ENCODE peak calls at places on chromosomes 4 and X, in eight cellular contexts. I is tibial nerve, N is foreskin fibroblast, V is breast epithelium, L is GM23248, C is left lung, H is left ventricle myocardium inferior, B is cardiac muscle cell. T is an unnamed sample.

GRCh38 chrX:13364230-13364629 is 44.4 kb upstream of the ATXN3L start:
- DNase-seq in I (no peak), N (no peak), V (no peak), L (peak), C (no peak), H (no peak), B (no peak), T (no peak)

GRCh38 chr4:144906181-144906895 is 191.7 kb downstream of the ANAPC10 start:
- DNase-seq in I (no peak), N (no peak), V (no peak), L (peak), C (no peak), H (no peak), B (no peak), T (no peak)

GRCh38 chrX:15686818-15687685 is 22.4 kb upstream of the CLTRN start:
- DNase-seq in I (peak), N (peak), V (peak), L (peak), C (no peak), H (no peak), B (peak), T (no peak)

GRCh38 chr4:126859872-126860271 is 772.9 kb upstream of the INTU start:
- DNase-seq in I (no peak), N (no peak), V (no peak), L (no peak), C (no peak), H (no peak), B (no peak), T (no peak)

GRCh38 chr4:24278693-24279092 is 305.7 kb downstream of the DHX15 start:
- DNase-seq in I (no peak), N (no peak), V (no peak), L (no peak), C (no peak), H (no peak), B (no peak), T (no peak)

GRCh38 chrX:8042304-8042703 is 115.1 kb upstream of the PNPLA4 start:
- DNase-seq in I (no peak), N (no peak), V (no peak), L (no peak), C (no peak), H (no peak), B (no peak), T (no peak)

GRCh38 chr4:76272091-76272490 is 20.6 kb downstream of the FAM47E start:
- DNase-seq in I (no peak), N (no peak), V (no peak), L (no peak), C (no peak), H (no peak), B (no peak), T (no peak)

GRCh38 chr4:33940281-33940680 is 2304.0 kb downstream of the ARAP2 start:
- DNase-seq in I (no peak), N (peak), V (no peak), L (peak), C (no peak), H (no peak), B (no peak), T (no peak)

GRCh38 chr4:7754565-7755262 is 184.9 kb downstream of the AFAP1 start:
- DNase-seq in I (no peak), N (no peak), V (no peak), L (no peak), C (peak), H (no peak), B (no peak), T (no peak)

GRCh38 chrX:78118628-78119027 is 14.6 kb downstream of the PGK1 start:
- DNase-seq in I (no peak), N (no peak), V (no peak), L (no peak), C (no peak), H (no peak), B (no peak), T (no peak)

GRCh38 chr4:135382280-135382679 is 1180.7 kb upstream of the PABPC4L start:
- DNase-seq in I (no peak), N (no peak), V (no peak), L (no peak), C (peak), H (no peak), B (no peak), T (no peak)

GRCh38 chr4:169314906-169315305 is 44.1 kb upstream of the SH3RF1 start:
- DNase-seq in I (peak), N (peak), V (peak), L (peak), C (peak), H (peak), B (peak), T (peak)

GRCh38 chr4:4752576-4753401 is 106.7 kb upstream of the MSX1 start:
- DNase-seq in I (no peak), N (no peak), V (no peak), L (no peak), C (no peak), H (no peak), B (no peak), T (no peak)

GRCh38 chr4:71275570-71275969 is 63.2 kb upstream of the SLC4A4 start:
- DNase-seq in I (no peak), N (no peak), V (no peak), L (no peak), C (no peak), H (no peak), B (no peak), T (no peak)

GRCh38 chr4:62133977-62134376 is 933.9 kb downstream of the ADGRL3 start:
- DNase-seq in I (no peak), N (no peak), V (no peak), L (no peak), C (no peak), H (peak), B (no peak), T (no peak)

GRCh38 chr4:140395668-140396067 is 22.2 kb downstream of the SCOC start:
- DNase-seq in I (no peak), N (no peak), V (no peak), L (no peak), C (no peak), H (no peak), B (no peak), T (no peak)

GRCh38 chr4:118173126-118173525 is 138.8 kb downstream of the NDST3 start:
- DNase-seq in I (no peak), N (no peak), V (no peak), L (no peak), C (no peak), H (no peak), B (no peak), T (no peak)

GRCh38 chrX:7294483-7294882 is 146.5 kb upstream of the PUDP start:
- DNase-seq in I (no peak), N (peak), V (no peak), L (peak), C (no peak), H (no peak), B (no peak), T (no peak)

GRCh38 chrX:40734956-40735317 is 405 bp downstream of the MED14 start:
- DNase-seq in I (no peak), N (no peak), V (no peak), L (peak), C (no peak), H (no peak), B (no peak), T (no peak)

GRCh38 chr4:13705521-13706035 is 78.1 kb upstream of the BOD1L1 start:
- DNase-seq in I (no peak), N (no peak), V (peak), L (peak), C (peak), H (peak), B (peak), T (no peak)

GRCh38 chr4:686371-687040 is 2.4 kb downstream of the SLC49A3 start:
- DNase-seq in I (no peak), N (no peak), V (no peak), L (no peak), C (peak), H (no peak), B (no peak), T (no peak)

GRCh38 chr4:688695-689497 is at the start of gene SLC49A3:
- DNase-seq in I (no peak), N (no peak), V (no peak), L (peak), C (peak), H (peak), B (no peak), T (no peak)

GRCh38 chr4:685681-686218 is 3.2 kb downstream of the SLC49A3 start:
- DNase-seq in I (no peak), N (no peak), V (no peak), L (no peak), C (peak), H (no peak), B (no peak), T (no peak)

GRCh38 chr4:687975-688694 is 816 bp downstream of the SLC49A3 start:
- DNase-seq in I (no peak), N (no peak), V (no peak), L (no peak), C (peak), H (no peak), B (no peak), T (no peak)

DNA sequence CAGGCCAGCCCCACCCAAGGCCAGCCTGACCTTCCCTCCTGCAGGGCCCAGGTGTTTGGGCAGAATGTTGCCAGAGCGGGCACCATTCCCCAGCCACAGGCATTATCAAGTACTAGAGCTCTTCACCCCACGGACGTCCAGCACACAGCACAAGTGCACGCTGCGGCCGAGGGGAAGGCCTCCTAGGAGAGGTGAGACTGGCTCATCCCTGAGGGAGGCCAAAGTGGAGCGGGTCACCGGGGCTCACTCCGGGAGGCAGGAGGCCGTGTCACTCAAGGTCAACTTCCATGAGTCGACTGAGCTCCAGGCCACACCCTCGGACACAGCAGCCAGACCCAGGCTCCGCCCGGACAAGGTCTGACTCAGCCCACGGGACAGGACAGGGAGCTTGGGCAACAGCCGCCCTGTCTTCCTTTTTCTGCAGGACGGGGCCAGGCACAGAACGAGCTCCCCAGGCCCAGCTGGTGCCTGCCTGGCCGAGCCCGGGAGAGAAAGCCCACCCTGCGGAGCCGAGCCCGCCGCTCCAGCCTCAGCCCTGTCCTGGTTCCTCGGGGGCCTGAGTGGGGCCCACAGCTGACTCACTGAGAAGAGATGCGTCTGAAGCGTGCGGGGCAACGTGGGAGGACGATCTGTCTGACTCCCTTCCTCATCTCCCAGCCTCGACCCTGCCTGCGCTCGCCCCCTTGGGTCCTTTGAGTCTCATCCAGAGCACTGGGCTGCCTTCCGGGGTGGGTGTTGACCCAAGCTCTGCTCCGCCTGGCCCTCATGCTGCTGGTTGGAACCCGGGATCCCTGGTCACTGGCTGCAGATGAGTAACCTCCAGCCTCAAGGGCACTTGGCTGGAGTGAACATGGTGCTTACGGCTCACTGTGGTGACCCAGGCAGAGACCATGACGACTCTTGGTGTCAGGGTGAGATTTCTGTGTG is 1.6 kb downstream of the SLC49A3 start:
- DNase-seq in I (peak), N (peak), V (peak), L (peak), C (peak), H (peak), B (no peak), T (peak)
- H3K4me3 ChIP-seq in I (no peak), N (peak), V (peak), L (peak), C (peak), H (peak), B (no peak), T (peak)

DNA sequence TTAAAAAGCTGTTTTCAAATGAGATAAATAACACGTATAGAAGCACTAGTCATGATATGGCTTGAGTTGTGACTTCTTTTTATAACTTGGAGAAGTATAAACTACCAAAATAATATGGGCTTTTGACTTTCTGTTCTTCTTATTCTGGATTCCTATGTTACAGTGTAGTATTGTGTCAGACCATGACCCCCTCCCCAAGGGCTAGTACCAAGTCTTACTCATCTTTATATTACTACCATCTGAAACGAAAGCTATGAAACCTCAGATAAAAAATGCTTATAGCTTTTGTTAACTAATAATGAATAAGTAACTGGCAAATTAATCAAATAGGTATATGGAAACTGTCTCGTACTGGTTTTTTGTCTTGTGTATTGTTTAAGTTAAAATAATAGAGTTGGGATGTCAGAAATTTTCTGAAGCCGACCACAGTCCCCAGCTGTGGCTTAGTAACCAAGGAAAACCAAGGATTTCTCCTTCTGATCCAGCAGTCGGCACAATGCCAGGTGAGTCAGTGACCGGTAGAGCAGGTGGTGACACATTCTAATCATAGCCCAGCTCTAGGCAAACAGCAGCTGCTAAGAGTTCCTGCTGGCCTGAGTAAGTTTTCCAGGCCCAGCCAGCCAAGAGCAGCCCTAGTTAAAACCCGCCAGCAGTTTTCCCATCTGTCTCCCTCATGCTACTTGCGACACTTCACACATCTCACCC is 163.3 kb upstream of the PRDX4 start:
- DNase-seq in I (peak), N (peak), V (peak), L (peak), C (peak), H (peak), B (peak), T (no peak)
- H3K4me3 ChIP-seq in I (no peak), N (no peak), V (no peak), L (no peak), C (no peak), H (no peak), B (no peak), T (no peak)

GRCh38 chr4:183407635-183408463 is 36.6 kb upstream of the CDKN2AIP start:
- DNase-seq in I (no peak), N (no peak), V (no peak), L (no peak), C (no peak), H (no peak), B (no peak), T (no peak)
- H3K4me3 ChIP-seq in I (peak), N (peak), V (peak), L (peak), C (peak), H (peak), B (peak), T (peak)

GRCh38 chrX:106726485-106727437 is at the start of gene RNF128:
- DNase-seq in I (no peak), N (peak), V (no peak), L (peak), C (peak), H (no peak), B (peak), T (no peak)
- H3K4me3 ChIP-seq in I (peak), N (peak), V (peak), L (peak), C (peak), H (peak), B (peak), T (peak)

GRCh38 chr4:74540193-74540592 is 95.3 kb downstream of the AREG start:
- DNase-seq in I (no peak), N (no peak), V (no peak), L (peak), C (no peak), H (no peak), B (no peak), T (no peak)
- H3K4me3 ChIP-seq in I (no peak), N (no peak), V (no peak), L (no peak), C (no peak), H (no peak), B (no peak), T (no peak)

GRCh38 chr4:22487333-22487732 is 28.5 kb downstream of the ADGRA3 start:
- DNase-seq in I (no peak), N (no peak), V (no peak), L (no peak), C (no peak), H (no peak), B (no peak), T (peak)

GRCh38 chr4:22486276-22486675 is 29.6 kb downstream of the ADGRA3 start:
- DNase-seq in I (no peak), N (no peak), V (no peak), L (no peak), C (no peak), H (no peak), B (no peak), T (no peak)

GRCh38 chr4:22483551-22483981 is 32.3 kb downstream of the ADGRA3 start:
- DNase-seq in I (no peak), N (peak), V (no peak), L (peak), C (no peak), H (no peak), B (no peak), T (no peak)

GRCh38 chr4:22488136-22488535 is 27.7 kb downstream of the ADGRA3 start:
- DNase-seq in I (no peak), N (no peak), V (no peak), L (no peak), C (no peak), H (no peak), B (no peak), T (peak)

DNA sequence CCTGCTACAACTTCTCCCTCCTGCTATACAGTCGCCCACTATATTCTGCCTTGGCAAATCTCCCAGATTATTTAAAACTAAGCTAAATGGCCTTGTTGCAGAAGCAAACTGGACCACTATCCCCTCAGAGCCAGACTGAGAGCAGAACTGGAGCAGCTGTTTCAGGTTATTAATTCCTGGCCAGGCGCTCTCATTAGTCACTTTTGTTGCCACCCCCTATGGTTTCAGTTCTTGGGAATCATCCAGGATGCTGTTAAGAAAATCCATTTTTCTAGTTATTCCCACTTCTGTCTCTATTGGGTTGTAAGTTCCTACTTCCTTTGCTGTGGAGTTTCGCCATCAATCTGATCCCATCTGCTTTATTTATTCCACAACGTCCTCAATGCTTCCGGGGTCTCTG is 30.1 kb downstream of the ADGRA3 start:
- DNase-seq in I (no peak), N (peak), V (no peak), L (peak), C (no peak), H (no peak), B (no peak), T (peak)
- H3K4me3 ChIP-seq in I (no peak), N (no peak), V (no peak), L (no peak), C (no peak), H (no peak), B (no peak), T (no peak)

GRCh38 chr4:1567808-1568581 is 116.1 kb downstream of the FAM53A start:
- DNase-seq in I (no peak), N (no peak), V (no peak), L (peak), C (peak), H (no peak), B (no peak), T (no peak)
- H3K4me3 ChIP-seq in I (no peak), N (no peak), V (no peak), L (no peak), C (no peak), H (no peak), B (no peak), T (no peak)

T was measured in esophagus muscularis mucosa.